ENCODE peak calls at places on chromosome 4, in ten cellular contexts. S is activated CD4-positive, alpha-beta T cell treated with anti-CD3 and anti-CD28 coated beads, Interleukin-2, amount 50 U/mL, for 24 hours; C is COR-L47; R is AG09319; Q is thoracic aorta; E is HCEC 1CT; P is activated CD8-positive, alpha-beta memory T cell treated with anti-CD3 and anti-CD28 coated beads for 48 hours; T is pancreas; H is NCI-H69; J is KBM-7. N is an unnamed sample.

GRCh38 chr4:169225812-169226211 is 44.9 kb downstream of the SH3RF1 start:
- DNase-seq in Q (no peak), P (no peak), C (no peak), R (no peak), T (no peak), E (peak; percentile 30), S (no peak), J (no peak), H (no peak), N (no peak)

GRCh38 chr4:179762840-179763239 is 2320.6 kb upstream of the AGA start:
- DNase-seq in P (no peak), H (no peak), S (no peak), Q (no peak), C (no peak), R (no peak), T (no peak), E (no peak), J (no peak), N (no peak)

GRCh38 chr4:71272976-71273375 is 65.8 kb upstream of the SLC4A4 start:
- DNase-seq in H (no peak), T (no peak), C (no peak), J (no peak), P (no peak), S (no peak), E (no peak), R (no peak), Q (no peak), N (no peak)

GRCh38 chr4:61527886-61528285 is 327.8 kb downstream of the ADGRL3 start:
- DNase-seq in Q (no peak), P (no peak), E (no peak), C (no peak), S (no peak), R (no peak), J (no peak), H (peak; percentile 21), T (no peak), N (no peak)

GRCh38 chr4:83328486-83328885 is 6.2 kb downstream of the HPSE start:
- DNase-seq in T (no peak), S (no peak), P (no peak), R (no peak), C (no peak), E (no peak), Q (no peak), J (peak; percentile 58), H (no peak), N (no peak)

GRCh38 chr4:109075617-109076016 is 226.8 kb downstream of the COL25A1 start:
- DNase-seq in J (no peak), T (no peak), P (no peak), H (no peak), E (no peak), C (no peak), Q (no peak), R (no peak), S (no peak), N (no peak)

GRCh38 chr4:126614456-126614855 is 1018.3 kb upstream of the INTU start:
- DNase-seq in Q (no peak), C (no peak), R (no peak), P (no peak), H (peak; percentile 27), T (no peak), E (no peak), J (no peak), S (no peak), N (no peak)

GRCh38 chr4:138834029-138834428 is 181.6 kb upstream of the NOCT start:
- DNase-seq in R (no peak), J (no peak), P (no peak), E (no peak), T (no peak), Q (no peak), C (no peak), H (peak; percentile 25), S (no peak), N (no peak)

GRCh38 chr4:78014889-78015886 is 41.9 kb upstream of the FRAS1 start:
- DNase-seq in P (no peak), S (no peak), Q (no peak), C (no peak), E (no peak), J (no peak), H (no peak), R (no peak), T (no peak), N (no peak)

GRCh38 chr4:169307581-169307980 is 36.8 kb upstream of the SH3RF1 start:
- DNase-seq in J (no peak), H (peak; percentile 76), Q (no peak), C (no peak), R (no peak), P (no peak), S (no peak), E (no peak), T (no peak), N (no peak)

GRCh38 chr4:125317526-125317880 is 2.7 kb downstream of the FAT4 start:
- DNase-seq in Q (no peak), R (no peak), J (no peak), C (peak; percentile 52), H (peak; percentile 71), T (no peak), S (no peak), E (peak; percentile 55), P (no peak), N (peak; percentile 63)

GRCh38 chr4:828641-829271 is 2.8 kb upstream of the CPLX1 start:
- DNase-seq in Q (no peak), T (peak; percentile 86), C (no peak), R (no peak), E (peak; percentile 18), S (no peak), P (no peak), H (no peak), J (no peak), N (no peak)

GRCh38 chr4:152572417-152573086 is 36.7 kb upstream of the FBXW7 start:
- DNase-seq in P (no peak), H (no peak), C (no peak), E (peak; percentile 7), S (no peak), Q (no peak), T (no peak), J (peak; percentile 53), R (no peak), N (no peak)

GRCh38 chr4:2837904-2838496 is 5.6 kb upstream of the ADD1 start:
- DNase-seq in H (no peak), R (no peak), C (no peak), Q (no peak), E (no peak), J (peak; percentile 54), P (no peak), S (peak; percentile 69), T (no peak), N (no peak)